ENCODE peak calls at places on chromosomes 7 and 10, in eight cellular contexts. K, N, V, O, G, L, M and W are unnamed samples.
A peak's percentile ranks its signal among the peaks of the same experiment; 100 is the strongest.

GRCh38 chr7:101218236-101219130 is 518 bp downstream of the ZNHIT1 start:
- DNase-seq in L (no peak), M (no peak), K (no peak), G (no peak), V (no peak), O (no peak), N (no peak), W (no peak)

GRCh38 chr7:30921540-30921930 is 9.9 kb downstream of the AQP1 start:
- DNase-seq in M (no peak), N (no peak), L (no peak), K (no peak), O (no peak), G (no peak), V (peak; percentile 2), W (peak; percentile 32)

GRCh38 chr10:104351067-104351681 is 2.5 kb upstream of the CFAP58 start:
- DNase-seq in N (no peak), L (peak; percentile 78), M (no peak), G (no peak), K (no peak), O (peak; percentile 77), V (no peak), W (no peak)

GRCh38 chr7:149620961-149621360 is 123.4 kb upstream of the ZNF746 start:
- DNase-seq in N (no peak), M (no peak), L (no peak), O (no peak), K (no peak), V (no peak), G (no peak), W (no peak)

GRCh38 chr10:11403116-11403515 is 208.3 kb downstream of the USP6NL start:
- DNase-seq in V (no peak), K (no peak), O (no peak), M (no peak), G (no peak), L (no peak), N (no peak), W (no peak)

GRCh38 chr10:110642980-110643655 is 1.0 kb upstream of the RBM20 start:
- DNase-seq in V (no peak), M (no peak), K (peak; percentile 43), G (no peak), N (no peak), L (no peak), O (peak; percentile 17), W (no peak)

GRCh38 chr10:93595378-93596288 is 5.4 kb downstream of the RBP4 start:
- DNase-seq in V (no peak), N (no peak), M (no peak), L (no peak), G (no peak), O (no peak), K (no peak), W (no peak)

GRCh38 chr10:44684641-44685040 is 226.5 kb upstream of the TMEM72 start:
- DNase-seq in N (no peak), V (no peak), G (no peak), M (no peak), K (no peak), O (no peak), L (no peak), W (no peak)

GRCh38 chr7:132742152-132742551 is 165.9 kb upstream of the PLXNA4 start:
- DNase-seq in V (peak; percentile 25), N (no peak), G (no peak), O (peak; percentile 97), L (peak; percentile 86), K (no peak), M (peak; percentile 69), W (no peak)

GRCh38 chr7:117385340-117386124 is 41.8 kb downstream of the ASZ1 start:
- DNase-seq in O (peak; percentile 31), N (no peak), L (no peak), M (no peak), G (no peak), K (no peak), V (no peak), W (no peak)

GRCh38 chr7:20064181-20064970 is 152.8 kb downstream of the MACC1 start:
- DNase-seq in V (no peak), K (no peak), M (no peak), O (peak; percentile 56), G (no peak), L (peak; percentile 41), N (no peak), W (no peak)

GRCh38 chr7:121459148-121459547 is 63.0 kb upstream of the FAM3C start:
- DNase-seq in K (no peak), N (no peak), L (no peak), M (no peak), O (no peak), G (no peak), V (no peak), W (no peak)

GRCh38 chr10:131651674-131652093 is 249.1 kb upstream of the PPP2R2D start:
- DNase-seq in O (no peak), N (no peak), M (no peak), L (no peak), K (no peak), G (no peak), V (no peak), W (no peak)

GRCh38 chr10:72367301-72367970 is 12.7 kb upstream of the DNAJB12 start:
- DNase-seq in K (no peak), V (no peak), G (no peak), O (peak; percentile 81), N (no peak), M (no peak), L (no peak), W (peak; percentile 27)

GRCh38 chr10:49474901-49475300 is 64.0 kb downstream of the ERCC6 start:
- DNase-seq in L (peak; percentile 47), M (no peak), N (no peak), K (no peak), O (peak; percentile 60), V (no peak), G (no peak), W (no peak)

GRCh38 chr7:141974831-141975230 is 1.3 kb upstream of the TAS2R38 start:
- DNase-seq in G (no peak), O (no peak), M (no peak), V (no peak), L (no peak), K (peak; percentile 30), N (no peak), W (no peak)
- TF ChIP-seq CTCF in G (no peak), O (no peak), M (no peak), V (no peak), L (peak; percentile 20), K (peak; percentile 40), N (no peak), W (peak; percentile 75)

GRCh38 chr10:81884856-81885255 is 9.9 kb downstream of the NRG3 start:
- DNase-seq in N (no peak), M (no peak), L (no peak), O (no peak), K (no peak), V (no peak), G (no peak), W (no peak)

GRCh38 chr10:81886939-81887338 is 11.9 kb downstream of the NRG3 start:
- DNase-seq in O (no peak), K (no peak), L (no peak), N (no peak), G (no peak), M (no peak), V (no peak), W (no peak)

GRCh38 chr10:81894616-81895015 is 19.6 kb downstream of the NRG3 start:
- DNase-seq in G (no peak), M (no peak), V (no peak), L (no peak), O (no peak), N (no peak), K (no peak), W (no peak)

GRCh38 chr10:81885491-81885890 is 10.5 kb downstream of the NRG3 start:
- DNase-seq in N (no peak), K (no peak), G (no peak), M (no peak), L (no peak), V (no peak), O (no peak), W (no peak)

GRCh38 chr10:81889181-81889769 is 14.3 kb downstream of the NRG3 start:
- DNase-seq in V (no peak), K (no peak), L (no peak), N (no peak), M (no peak), G (no peak), O (no peak), W (no peak)
- TF ChIP-seq CTCF in V (no peak), K (no peak), L (no peak), N (no peak), M (no peak), G (no peak), O (no peak), W (no peak)

DNA sequence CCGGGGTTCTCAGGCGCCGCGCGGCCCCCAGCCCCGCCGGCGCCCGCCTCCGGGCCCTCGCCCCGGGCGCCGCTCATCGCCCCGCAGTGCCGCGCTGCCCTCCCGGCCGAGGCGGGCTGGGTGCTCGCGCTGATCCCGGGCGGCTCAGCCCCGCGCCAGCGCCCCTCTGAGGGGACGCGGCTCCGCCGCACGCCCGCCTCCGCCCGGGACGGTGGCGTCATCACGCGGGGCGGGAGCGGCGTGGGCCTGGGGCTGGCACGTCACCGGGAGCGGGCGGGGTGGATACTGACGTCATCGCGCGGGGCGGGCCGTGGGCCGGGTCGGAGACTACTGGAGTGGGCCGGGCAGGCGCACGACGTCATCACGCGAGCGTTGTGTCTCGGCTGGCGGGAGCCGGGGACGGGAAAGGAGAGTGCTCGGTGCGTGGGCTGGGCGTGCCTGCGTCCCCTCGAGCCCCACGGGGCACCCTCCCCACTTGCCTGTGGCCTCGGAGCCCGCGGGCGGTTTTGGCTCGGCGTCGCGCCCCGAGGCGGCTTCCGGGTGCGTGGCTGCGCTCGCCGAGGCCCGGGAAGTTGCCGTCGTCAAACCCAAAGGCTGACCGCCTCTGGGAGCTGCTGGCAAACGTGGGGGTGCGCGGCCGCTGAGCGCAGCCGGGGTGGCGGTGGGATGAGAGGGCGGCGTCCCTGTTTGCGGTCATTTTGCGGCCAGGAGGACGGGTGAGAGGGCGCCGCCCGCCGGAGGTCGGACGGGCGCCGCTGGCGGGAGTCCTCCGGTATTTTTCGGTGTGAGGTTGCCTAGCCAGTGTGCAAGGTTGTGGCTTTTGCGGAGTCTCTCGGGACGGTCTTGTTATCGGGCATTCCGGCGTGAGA is at the start of gene ESYT2:
- DNase-seq in V (peak; percentile 99), G (peak; percentile 97), L (peak; percentile 95), O (peak; percentile 100), M (peak; percentile 99), K (peak; percentile 95), N (peak; percentile 100), W (peak; percentile 100)
- TF ChIP-seq CTCF in V (peak; percentile 37), G (peak; percentile 17), L (peak; percentile 41), O (no peak), M (no peak), K (no peak), N (no peak), W (peak; percentile 61)

DNA sequence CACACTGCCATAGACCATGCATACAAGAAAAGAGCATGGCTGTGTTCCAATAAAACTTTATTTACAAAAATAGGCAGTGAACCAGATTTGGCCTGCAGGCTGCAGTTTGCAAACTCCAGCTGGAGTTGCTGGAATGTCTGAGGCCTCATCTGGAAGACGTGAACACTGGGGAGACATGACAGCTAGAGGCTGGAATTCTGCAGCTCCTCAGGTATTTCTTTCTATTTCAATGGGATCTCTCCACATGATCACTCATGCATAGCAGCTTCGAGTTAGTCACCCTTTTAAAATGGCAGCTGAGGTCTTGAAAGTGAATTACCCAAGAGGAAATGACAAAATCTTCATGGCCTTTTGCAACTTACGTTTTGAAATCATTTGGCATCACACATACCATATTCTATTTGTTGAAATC is 52.6 kb upstream of the BET1 start:
- DNase-seq in L (peak; percentile 88), K (no peak), V (no peak), G (no peak), M (no peak), N (no peak), O (peak; percentile 92), W (no peak)
- TF ChIP-seq CTCF in L (no peak), K (no peak), V (no peak), G (no peak), M (no peak), N (no peak), O (no peak), W (no peak)